ENCODE peak calls at places on chromosomes 7 and 10, in seven cellular contexts. V is activated CD8-positive, alpha-beta T cell treated with anti-CD3 and anti-CD28 coated beads for 36 hours; K is mesothelial cell of epicardium; J is type B pancreatic cell; S is ovary; T is GM12878; X is fibroblast of lung. L is an unnamed sample.

GRCh38 chr7:74006032-74006431 is 21.9 kb upstream of the ELN start:
- DNase-seq in S (no peak), J (no peak), X (no peak), K (no peak), T (no peak), V (no peak), L (no peak)

GRCh38 chr10:24642921-24643678 is 80.6 kb downstream of the ARHGAP21 start:
- DNase-seq in X (peak; percentile 86), K (no peak), J (no peak), T (peak; percentile 40), V (no peak), S (no peak), L (no peak)

GRCh38 chr10:77879710-77880109 is 46.8 kb downstream of the DLG5 start:
- DNase-seq in T (no peak), V (no peak), J (no peak), X (no peak), S (no peak), K (no peak), L (no peak)

GRCh38 chr7:135685306-135686084 is 23.2 kb downstream of the STMP1 start:
- DNase-seq in S (no peak), K (no peak), J (no peak), V (no peak), X (peak; percentile 49), T (no peak), L (no peak)

GRCh38 chr10:97907830-97908229 is 58.2 kb downstream of the GOLGA7B start:
- DNase-seq in J (no peak), T (no peak), X (no peak), S (no peak), V (no peak), K (no peak), L (no peak)

GRCh38 chr7:26279405-26279804 is 12.3 kb upstream of the SNX10 start:
- DNase-seq in J (no peak), X (no peak), S (no peak), T (no peak), K (no peak), V (peak; percentile 55), L (no peak)

GRCh38 chr7:158534598-158534997 is 53.0 kb downstream of the PTPRN2 start:
- DNase-seq in J (no peak), S (no peak), K (no peak), V (no peak), T (no peak), X (no peak), L (no peak)

GRCh38 chr7:43085992-43086391 is 26.5 kb upstream of the HECW1 start:
- DNase-seq in X (no peak), K (no peak), T (no peak), S (no peak), J (no peak), V (no peak), L (no peak)

GRCh38 chr7:7667187-7667586 is 26.6 kb downstream of the UMAD1 start:
- DNase-seq in T (no peak), S (no peak), J (no peak), X (no peak), K (no peak), V (no peak), L (no peak)

GRCh38 chr7:141362580-141363435 is 188.4 kb upstream of the AGK start:
- DNase-seq in K (no peak), X (peak; percentile 91), V (no peak), S (no peak), J (no peak), T (no peak), L (no peak)

GRCh38 chr10:12535656-12536055 is 186.3 kb downstream of the CAMK1D start:
- DNase-seq in K (no peak), S (no peak), J (peak; percentile 2), X (peak; percentile 41), T (no peak), V (no peak), L (no peak)

GRCh38 chr10:71255817-71256660 is 43.7 kb downstream of the UNC5B start:
- DNase-seq in X (peak; percentile 94), V (no peak), J (no peak), S (no peak), K (no peak), T (no peak), L (no peak)

GRCh38 chr10:88981435-88981834 is 9.2 kb upstream of the FAS start:
- DNase-seq in J (no peak), V (no peak), T (no peak), S (no peak), K (no peak), X (no peak), L (no peak)

GRCh38 chr7:64180989-64181388 is 26.0 kb upstream of the ZNF735 start:
- DNase-seq in V (peak; percentile 42), T (no peak), X (no peak), S (no peak), J (no peak), K (no peak), L (no peak)

GRCh38 chr7:85023066-85023687 is 163.7 kb downstream of the SEMA3D start:
- DNase-seq in J (no peak), T (no peak), X (peak; percentile 19), K (no peak), S (no peak), V (peak; percentile 21), L (no peak)

GRCh38 chr10:130799532-130799931 is 512.0 kb downstream of the TCERG1L start:
- DNase-seq in J (no peak), S (no peak), V (no peak), K (no peak), T (no peak), X (no peak), L (no peak)

GRCh38 chr7:4764402-4765007 is 10.9 kb upstream of the AP5Z1 start:
- DNase-seq in V (no peak), J (no peak), S (no peak), K (no peak), X (no peak), T (no peak), L (no peak)

GRCh38 chr10:5692476-5693358 is 8.1 kb downstream of the TASOR2 start:
- DNase-seq in S (peak; percentile 67), K (peak; percentile 72), J (peak; percentile 78), T (peak; percentile 32), V (peak; percentile 87), X (peak; percentile 50), L (peak; percentile 87)

GRCh38 chr7:113285411-113285810 is 167.1 kb upstream of the SMIM30 start:
- DNase-seq in T (no peak), V (no peak), S (no peak), X (peak; percentile 21), K (no peak), J (no peak), L (no peak)

GRCh38 chr7:7803597-7804229 is 85.3 kb upstream of the RPA3 start:
- DNase-seq in S (no peak), T (no peak), V (no peak), J (no peak), K (no peak), X (peak; percentile 18), L (no peak)

GRCh38 chr7:140917258-140917657 is 7.5 kb downstream of the BRAF start:
- DNase-seq in X (no peak), J (no peak), S (no peak), V (no peak), K (no peak), T (no peak), L (no peak)

GRCh38 chr7:128944487-128945236 is 6.9 kb downstream of the IRF5 start:
- DNase-seq in T (no peak), V (no peak), K (no peak), S (no peak), X (no peak), J (no peak), L (no peak)

GRCh38 chr10:22363305-22363704 is 18.0 kb downstream of the SPAG6 start:
- DNase-seq in S (no peak), X (no peak), J (no peak), K (no peak), V (peak; percentile 69), T (no peak), L (no peak)

GRCh38 chr7:132614428-132615076 is 38.3 kb upstream of the PLXNA4 start:
- DNase-seq in X (peak; percentile 25), S (peak; percentile 22), J (no peak), K (no peak), V (no peak), T (no peak), L (no peak)

GRCh38 chr10:119368991-119369869 is 161.9 kb downstream of the GRK5 start:
- DNase-seq in K (no peak), V (no peak), S (peak; percentile 43), J (no peak), X (no peak), T (no peak), L (peak; percentile 60)

GRCh38 chr7:69246758-69247157 is 351.5 kb upstream of the AUTS2 start:
- DNase-seq in T (no peak), X (no peak), J (no peak), V (no peak), S (no peak), K (no peak), L (no peak)

GRCh38 chr7:2231992-2232765 is 566 bp downstream of the MAD1L1 start:
- DNase-seq in T (no peak), J (no peak), K (peak; percentile 71), X (peak; percentile 15), V (peak; percentile 39), S (peak; percentile 44), L (peak; percentile 52)
- TF ChIP-seq CTCF in T (no peak), J (peak; percentile 51), K (no peak), X (no peak), V (no peak), S (no peak), L (no peak)

DNA sequence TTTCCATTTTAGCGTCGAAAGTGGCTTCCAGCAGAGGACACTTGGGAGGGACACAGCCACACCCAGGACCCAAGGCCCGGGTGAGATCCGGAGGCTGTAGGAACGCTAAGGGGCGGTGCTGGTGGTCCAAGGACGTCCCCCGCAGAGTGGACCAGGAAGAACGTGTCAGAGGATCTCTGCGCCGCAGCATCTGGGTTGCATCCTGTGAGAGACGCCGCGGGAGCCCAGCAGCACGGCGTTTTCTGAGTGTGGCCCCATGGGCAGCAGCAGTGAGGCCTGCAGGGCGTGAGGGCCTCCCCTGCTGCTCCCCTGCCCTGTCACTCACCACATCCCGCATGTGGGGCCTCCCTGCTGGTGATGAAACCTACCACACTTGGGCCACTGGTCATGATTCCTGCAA is 40.5 kb upstream of the BNIP3 start:
- DNase-seq in T (no peak), K (no peak), S (no peak), V (no peak), X (no peak), J (no peak), L (no peak)
- TF ChIP-seq CTCF in T (no peak), K (no peak), S (no peak), V (no peak), X (no peak), J (no peak), L (no peak)

GRCh38 chr10:19498348-19499290 is 317.6 kb upstream of the PLXDC2 start:
- DNase-seq in X (peak; percentile 8), J (no peak), T (no peak), S (no peak), V (no peak), K (no peak), L (no peak)
- TF ChIP-seq CTCF in X (no peak), J (no peak), T (no peak), S (no peak), V (no peak), K (no peak), L (no peak)

DNA sequence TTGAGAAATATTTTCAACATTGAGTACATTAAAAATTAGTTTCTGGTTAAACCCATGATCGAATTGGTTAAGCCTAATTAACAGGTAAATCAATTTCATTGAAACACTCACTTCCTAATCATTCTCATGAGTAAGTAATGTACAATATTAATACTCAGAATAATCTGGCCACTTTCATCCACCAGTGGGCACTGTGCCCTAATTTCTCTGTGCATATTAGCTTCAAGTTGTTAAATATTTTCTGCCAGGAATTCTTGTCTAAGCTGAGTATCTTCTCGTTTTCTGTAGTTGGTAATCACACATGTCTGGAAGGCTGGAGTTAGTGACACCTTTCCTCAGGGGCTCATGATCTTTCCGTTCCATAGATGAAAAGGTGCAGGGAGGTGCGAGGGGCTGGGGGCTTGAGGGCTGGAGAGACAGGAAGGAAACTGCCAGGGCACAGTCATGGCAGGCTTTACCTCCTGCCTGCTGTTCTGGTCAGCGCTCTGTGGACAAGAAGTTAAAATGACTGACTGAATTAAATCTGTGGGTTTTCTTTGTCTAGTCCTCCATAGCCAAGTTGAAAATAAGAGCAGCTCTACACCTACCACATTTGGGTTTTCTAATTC is 71.9 kb downstream of the WIPF3 start:
- DNase-seq in S (no peak), V (peak; percentile 60), T (no peak), K (no peak), X (peak; percentile 23), J (no peak), L (peak; percentile 15)
- TF ChIP-seq CTCF in S (no peak), V (peak; percentile 66), T (peak; percentile 59), K (peak; percentile 74), X (peak; percentile 64), J (peak; percentile 75), L (peak; percentile 58)

L was measured in GM06990.